ENCODE peak calls at places on chromosomes 5 and 9, in four cellular contexts. U, G, N and T are unnamed samples. For H3K4me1, the result is how much of the 10 kb centered on the place peaks cover.

GRCh38 chr5:141952030-141952429 is 6.0 kb downstream of the PCDH12 start:
- DNase-seq in U (no peak), G (no peak), N (no peak), T (no peak)

GRCh38 chr9:36542355-36542754 is 30.3 kb upstream of the MELK start:
- DNase-seq in G (no peak), N (no peak), U (no peak), T (no peak)

GRCh38 chr9:136902259-136902821 is 16.0 kb downstream of the TRAF2 start:
- DNase-seq in N (peak), U (peak), G (peak), T (peak)

GRCh38 chr5:80793354-80793753 is 138.6 kb upstream of the DHFR start:
- DNase-seq in U (peak), G (no peak), N (no peak), T (no peak)

GRCh38 chr5:82283893-82284292 is 5.7 kb upstream of the RPS23 start:
- DNase-seq in G (no peak), N (no peak), U (no peak), T (no peak)

GRCh38 chr5:33957789-33958575 is 21.8 kb downstream of the RXFP3 start:
- DNase-seq in U (no peak), G (no peak), N (no peak), T (no peak)

GRCh38 chr9:106324596-106325280 is 538.2 kb upstream of the ZNF462 start:
- DNase-seq in G (no peak), N (no peak), U (no peak), T (no peak)

GRCh38 chr5:90307386-90308181 is 102.0 kb downstream of the CETN3 start:
- DNase-seq in N (no peak), U (no peak), G (no peak), T (no peak)

GRCh38 chr5:142048272-142048671 is 35.4 kb upstream of the GNPDA1 start:
- DNase-seq in N (no peak), U (no peak), G (no peak), T (no peak)

GRCh38 chr9:134863306-134863902 is 17.2 kb upstream of the FCN2 start:
- DNase-seq in G (peak), N (peak), U (no peak), T (no peak)

GRCh38 chr5:115816226-115817042 is at the start of gene CDO1:
- DNase-seq in N (peak), G (peak), U (peak), T (peak)

GRCh38 chr5:39262981-39263380 is 43.6 kb upstream of the FYB1 start:
- DNase-seq in N (no peak), G (no peak), U (no peak), T (no peak)

GRCh38 chr5:139148986-139149385 is 49.2 kb downstream of the SIL1 start:
- DNase-seq in N (no peak), G (no peak), U (peak), T (no peak)

GRCh38 chr9:37611014-37611413 is 18.6 kb upstream of the TOMM5 start:
- DNase-seq in U (no peak), N (no peak), G (no peak), T (no peak)

GRCh38 chr5:154158379-154158738 is 32.2 kb upstream of the GALNT10 start:
- DNase-seq in G (no peak), N (no peak), U (no peak), T (no peak)

GRCh38 chr5:39513236-39513635 is 88.5 kb upstream of the DAB2 start:
- DNase-seq in U (peak), N (no peak), G (no peak), T (no peak)

GRCh38 chr9:127904888-127905728 is 5.7 kb upstream of the ST6GALNAC6 start:
- DNase-seq in N (peak), U (no peak), G (no peak), T (no peak)

GRCh38 chr5:164233796-164234195 is 728.4 kb downstream of the MAT2B start:
- DNase-seq in G (no peak), U (no peak), N (no peak), T (no peak)

GRCh38 chr9:19102181-19102630 is 498 bp downstream of the HAUS6 start:
- DNase-seq in U (peak), N (peak), G (peak), T (peak)

GRCh38 chr5:170502692-170503091 is 1.1 kb upstream of the KCNIP1 start:
- DNase-seq in N (no peak), G (no peak), U (no peak), T (no peak)

GRCh38 chr9:78408388-78408787 is 111.5 kb downstream of the PSAT1 start:
- DNase-seq in N (no peak), G (no peak), U (no peak), T (no peak)

GRCh38 chr9:136665704-136666363 is 3.1 kb downstream of the EGFL7 start:
- DNase-seq in U (no peak), G (no peak), N (no peak), T (peak)

GRCh38 chr9:8961186-8961666 is 1161.6 kb upstream of the DMAC1 start:
- DNase-seq in N (no peak), U (no peak), G (peak), T (no peak)

GRCh38 chr5:91123896-91124295 is 259.2 kb downstream of the ARRDC3 start:
- DNase-seq in U (no peak), G (no peak), N (no peak), T (no peak)

GRCh38 chr5:177109810-177110209 is 23.1 kb downstream of the FGFR4 start:
- DNase-seq in G (no peak), U (no peak), N (no peak), T (no peak)

GRCh38 chr9:99103505-99103904 is 1.4 kb upstream of the TGFBR1 start:
- DNase-seq in G (no peak), N (no peak), U (no peak), T (peak)

GRCh38 chr5:57906637-57907036 is 424.0 kb upstream of the ACTBL2 start:
- DNase-seq in U (no peak), G (no peak), N (no peak), T (no peak)
- H3K4me1 ChIP-seq in U (under half), G (under half), N (under half), T (under half)

GRCh38 chr5:132840896-132841818 is 10.7 kb upstream of the SHROOM1 start:
- DNase-seq in N (no peak), G (no peak), U (peak), T (peak)
- H3K4me3 ChIP-seq in N (no peak), G (no peak), U (no peak), T (no peak)

GRCh38 chr5:79225441-79225840 is 10.5 kb upstream of the JMY start:
- DNase-seq in G (no peak), N (no peak), U (no peak), T (no peak)
- H3K4me1 ChIP-seq in G (under half), N (under half), U (under half), T (under half)

GRCh38 chr5:140630296-140630695 is 2.7 kb downstream of the CD14 start:
- DNase-seq in U (peak), G (no peak), N (no peak), T (peak)
- H3K4me3 ChIP-seq in U (no peak), G (no peak), N (no peak), T (no peak)